ENCODE peak calls at places on chromosome 21, in five cellular contexts. Q is nephron progenitor cell, W is tibial artery, G is DND-41, H is ovary. L is an unnamed sample.

GRCh38 chr21:34808569-34809204 is 139.9 kb downstream of the CLIC6 start:
- DNase-seq in Q (no peak), W (no peak), G (no peak), H (peak), L (no peak)

GRCh38 chr21:29578306-29578705 is 279.6 kb downstream of the BACH1 start:
- DNase-seq in Q (no peak), W (no peak), G (no peak), H (no peak), L (no peak)

GRCh38 chr21:25330266-25330665 is 277.0 kb downstream of the MRPL39 start:
- DNase-seq in Q (no peak), W (no peak), G (no peak), H (no peak), L (no peak)

GRCh38 chr21:36909901-36910561 is 56.4 kb downstream of the HLCS start:
- DNase-seq in Q (no peak), W (no peak), G (no peak), H (no peak), L (no peak)

GRCh38 chr21:35329940-35330670 is 281.0 kb upstream of the RUNX1 start:
- DNase-seq in Q (no peak), W (no peak), G (no peak), H (no peak), L (no peak)

GRCh38 chr21:15401331-15401730 is 328.5 kb upstream of the USP25 start:
- DNase-seq in Q (no peak), W (no peak), G (no peak), H (no peak), L (no peak)

GRCh38 chr21:44836666-44837471 is 19.0 kb upstream of the SUMO3 start:
- DNase-seq in Q (no peak), W (no peak), G (no peak), H (no peak), L (no peak)

GRCh38 chr21:16426936-16427335 is 697.2 kb downstream of the USP25 start:
- DNase-seq in Q (no peak), W (no peak), G (no peak), H (no peak), L (no peak)

DNA sequence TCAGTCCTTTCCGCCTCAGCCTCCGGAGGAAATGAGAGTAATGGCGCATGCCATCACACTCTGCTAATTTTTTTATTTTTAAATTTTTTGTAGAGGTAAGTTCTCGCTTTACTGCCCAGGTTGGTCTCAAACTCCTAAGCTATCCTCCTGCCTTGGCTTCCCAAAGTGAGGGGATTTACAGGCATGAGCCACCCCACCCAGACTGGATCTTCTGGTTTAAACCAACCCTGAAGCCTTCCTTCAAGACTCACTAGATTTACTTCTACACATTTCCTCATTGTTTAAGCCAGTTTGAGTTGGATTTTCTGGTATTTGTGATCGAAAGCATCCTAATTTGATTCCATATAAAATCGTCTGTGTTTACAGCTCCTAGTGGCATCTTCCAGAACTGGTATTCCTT is 23.1 kb upstream of the SCAF4 start:
- DNase-seq in Q (no peak), W (no peak), G (no peak), H (no peak), L (no peak)
- TF ChIP-seq CTCF in Q (no peak), W (no peak), G (no peak), H (no peak), L (no peak)

DNA sequence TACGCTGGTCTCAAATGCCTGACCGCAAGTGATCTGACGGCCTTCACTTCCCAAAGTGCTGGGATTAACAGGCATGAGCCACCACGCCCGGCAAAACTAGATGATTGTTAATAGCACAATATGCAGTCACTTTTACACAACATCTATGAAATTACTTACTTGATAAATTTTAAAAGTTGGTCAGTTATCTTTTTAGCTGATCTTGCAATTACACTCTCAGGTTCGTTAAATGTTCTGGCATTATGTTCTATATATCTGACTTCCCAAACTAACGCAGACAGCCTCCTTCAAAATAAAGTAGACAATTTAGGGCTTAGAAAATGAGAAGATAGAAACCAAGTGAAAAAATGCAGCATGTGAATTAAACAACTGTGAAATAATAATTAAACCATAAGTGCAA is 31.8 kb upstream of the PSMG1 start:
- DNase-seq in Q (no peak), W (no peak), G (no peak), H (no peak), L (no peak)
- TF ChIP-seq CTCF in Q (no peak), W (no peak), G (no peak), H (no peak), L (no peak)

DNA sequence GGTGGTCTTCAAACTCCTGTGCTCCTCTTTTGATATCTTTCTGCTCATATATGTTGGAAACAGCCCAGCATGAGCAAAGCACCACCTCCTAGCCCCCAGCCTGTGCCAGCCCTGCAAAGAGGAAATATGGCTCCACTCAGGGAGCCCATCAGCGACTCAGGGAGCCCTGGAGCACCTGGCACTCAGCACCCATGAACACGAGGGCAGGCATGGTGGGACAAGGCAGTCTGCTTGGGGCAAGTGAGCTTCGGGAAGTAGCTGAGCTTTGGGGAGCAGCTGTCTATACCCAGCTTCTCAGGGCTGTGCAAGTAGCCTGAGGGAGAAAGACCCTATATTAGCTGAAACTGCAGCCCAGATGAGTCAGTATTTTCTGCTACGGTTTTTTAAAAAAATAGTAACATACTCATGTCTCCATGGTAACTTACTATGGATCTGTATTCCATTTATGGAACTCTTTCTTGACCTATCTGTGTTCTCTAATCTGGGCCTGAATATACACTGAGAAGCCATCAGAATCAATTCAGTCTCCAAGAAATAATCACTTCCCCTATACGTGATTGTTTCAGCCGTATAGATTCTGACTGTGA is 1.6 kb upstream of the ETS2 start:
- DNase-seq in Q (no peak), W (no peak), G (no peak), H (no peak), L (no peak)
- TF ChIP-seq CTCF in Q (no peak), W (no peak), G (no peak), H (no peak), L (no peak)

DNA sequence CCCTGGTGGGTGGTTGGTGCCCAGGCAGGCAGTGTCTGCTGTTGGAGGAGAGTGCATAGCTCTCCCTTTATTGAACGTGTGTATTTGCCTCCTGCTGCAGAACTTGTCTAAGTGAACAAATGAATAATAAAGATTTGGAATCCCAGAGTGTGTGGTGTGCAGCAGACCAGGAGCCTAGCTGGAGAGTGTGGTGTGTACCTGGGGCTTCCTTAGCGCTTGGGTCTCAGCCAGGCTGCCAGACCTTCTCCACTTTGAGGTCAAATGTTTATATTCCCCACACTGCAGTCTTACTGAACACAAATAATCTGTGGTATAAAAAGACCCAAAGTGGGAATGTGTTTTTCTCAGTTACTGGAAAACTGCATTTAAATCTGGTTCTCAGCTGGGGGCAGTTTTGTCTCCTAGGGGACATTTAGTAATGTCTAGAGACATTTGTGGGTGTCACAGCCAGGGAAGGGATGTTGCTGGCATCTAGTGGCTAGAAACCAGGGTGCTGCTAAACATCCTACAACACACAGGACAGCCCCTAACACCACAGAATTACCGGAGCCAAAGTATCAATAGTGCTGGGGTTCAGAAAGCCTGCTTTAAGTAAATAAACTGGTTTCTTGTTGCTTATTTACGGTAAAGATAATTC is 23.6 kb downstream of the SLC37A1 start:
- DNase-seq in Q (no peak), W (no peak), G (no peak), H (no peak), L (peak)
- TF ChIP-seq CTCF in Q (peak), W (no peak), G (peak), H (no peak), L (peak)

L was measured in dorsolateral prefrontal cortex.